ENCODE peak calls at places on chromosomes 7 and 10, in ten cellular contexts. X, E, T, A, M, H, U, K, O and L are unnamed samples.

GRCh38 chr7:127715901-127716300 is 63.9 kb downstream of the SND1 start:
- DNase-seq in X (no peak), E (no peak), T (no peak), A (no peak), M (no peak), H (no peak), U (no peak), K (no peak), O (no peak), L (no peak)

GRCh38 chr7:137591444-137591843 is 247.9 kb upstream of the PTN start:
- DNase-seq in X (no peak), E (peak; percentile 79), T (peak; percentile 61), A (no peak), M (no peak), H (no peak), U (no peak), K (no peak), O (no peak), L (no peak)

GRCh38 chr10:113469796-113470195 is 83.1 kb upstream of the HABP2 start:
- DNase-seq in X (no peak), E (no peak), T (no peak), A (no peak), M (no peak), H (no peak), U (no peak), K (no peak), O (no peak), L (no peak)

GRCh38 chr10:112332509-112333228 is 41.2 kb upstream of the ACSL5 start:
- DNase-seq in X (no peak), E (no peak), T (peak; percentile 59), A (peak; percentile 24), M (no peak), H (no peak), U (no peak), K (peak; percentile 43), O (no peak), L (no peak)

GRCh38 chr7:26105206-26105605 is 46.8 kb upstream of the NFE2L3 start:
- DNase-seq in X (no peak), E (no peak), T (no peak), A (no peak), M (no peak), H (no peak), U (no peak), K (no peak), O (no peak), L (no peak)

GRCh38 chr10:47223236-47223635 is 76.8 kb upstream of the GDF10 start:
- DNase-seq in X (no peak), E (no peak), T (no peak), A (no peak), M (no peak), H (no peak), U (no peak), K (no peak), O (no peak), L (no peak)

GRCh38 chr7:33062023-33062781 is at the start of gene NT5C3A:
- DNase-seq in X (peak; percentile 48), E (peak; percentile 9), T (peak; percentile 58), A (peak; percentile 52), M (no peak), H (no peak), U (peak; percentile 47), K (peak; percentile 52), O (no peak), L (peak; percentile 5)

GRCh38 chr7:21579341-21580072 is 36.7 kb downstream of the DNAH11 start:
- DNase-seq in X (no peak), E (peak; percentile 8), T (peak; percentile 39), A (no peak), M (no peak), H (no peak), U (no peak), K (no peak), O (no peak), L (no peak)

GRCh38 chr7:30965372-30965771 is 1.6 kb downstream of the GHRHR start:
- DNase-seq in X (no peak), E (no peak), T (peak; percentile 22), A (no peak), M (no peak), H (no peak), U (no peak), K (no peak), O (no peak), L (no peak)

GRCh38 chr7:33733865-33734650 is 171.3 kb upstream of the BMPER start:
- DNase-seq in X (no peak), E (no peak), T (no peak), A (no peak), M (no peak), H (no peak), U (no peak), K (no peak), O (no peak), L (no peak)

GRCh38 chr10:74078037-74078436 is 72.6 kb downstream of the AP3M1 start:
- DNase-seq in X (no peak), E (peak; percentile 41), T (peak; percentile 83), A (peak; percentile 66), M (no peak), H (peak; percentile 32), U (no peak), K (peak; percentile 64), O (no peak), L (peak; percentile 12)

GRCh38 chr7:130942211-130942964 is 208.4 kb upstream of the KLF14 start:
- DNase-seq in X (no peak), E (no peak), T (peak; percentile 88), A (no peak), M (no peak), H (no peak), U (no peak), K (no peak), O (no peak), L (no peak)

GRCh38 chr10:34580643-34581042 is 234.5 kb downstream of the PARD3 start:
- DNase-seq in X (no peak), E (peak; percentile 37), T (peak; percentile 76), A (no peak), M (no peak), H (no peak), U (no peak), K (no peak), O (no peak), L (no peak)

GRCh38 chr10:91300011-91300575 is 79.6 kb downstream of the PCGF5 start:
- DNase-seq in X (no peak), E (no peak), T (no peak), A (no peak), M (no peak), H (no peak), U (no peak), K (no peak), O (no peak), L (no peak)

GRCh38 chr7:4552985-4553384 is 129.1 kb upstream of the FOXK1 start:
- DNase-seq in X (no peak), E (no peak), T (no peak), A (no peak), M (no peak), H (no peak), U (no peak), K (no peak), O (no peak), L (no peak)

GRCh38 chr10:46557319-46558140 is 1.1 kb upstream of the GPRIN2 start:
- DNase-seq in X (peak; percentile 52), E (peak; percentile 0), T (no peak), A (peak; percentile 6), M (no peak), H (no peak), U (peak; percentile 19), K (peak; percentile 2), O (peak; percentile 51), L (no peak)

GRCh38 chr10:93752761-93753160 is 5.0 kb upstream of the LGI1 start:
- DNase-seq in X (no peak), E (peak; percentile 76), T (peak; percentile 96), A (no peak), M (no peak), H (no peak), U (no peak), K (no peak), O (no peak), L (no peak)

GRCh38 chr7:89914673-89915072 is 239.6 kb upstream of the STEAP1 start:
- DNase-seq in X (no peak), E (no peak), T (no peak), A (no peak), M (no peak), H (no peak), U (no peak), K (no peak), O (no peak), L (no peak)

GRCh38 chr10:16905304-16905703 is 88.1 kb upstream of the RSU1 start:
- DNase-seq in X (no peak), E (no peak), T (no peak), A (no peak), M (no peak), H (no peak), U (no peak), K (no peak), O (no peak), L (no peak)

GRCh38 chr10:114404171-114405010 is at the start of gene AFAP1L2:
- DNase-seq in X (no peak), E (no peak), T (no peak), A (no peak), M (no peak), H (no peak), U (peak; percentile 26), K (no peak), O (no peak), L (no peak)

GRCh38 chr10:3132036-3133025 is 40.3 kb downstream of the PITRM1 start:
- DNase-seq in X (no peak), E (no peak), T (no peak), A (no peak), M (no peak), H (no peak), U (no peak), K (no peak), O (no peak), L (no peak)

GRCh38 chr7:42661312-42661711 is 250.6 kb downstream of the C7orf25 start:
- DNase-seq in X (no peak), E (peak; percentile 9), T (peak; percentile 92), A (no peak), M (no peak), H (no peak), U (no peak), K (no peak), O (no peak), L (no peak)

GRCh38 chr7:80432166-80432565 is 79.7 kb downstream of the GNAT3 start:
- DNase-seq in X (no peak), E (no peak), T (peak; percentile 25), A (no peak), M (no peak), H (no peak), U (no peak), K (no peak), O (no peak), L (no peak)

GRCh38 chr7:99693427-99694200 is 13.8 kb upstream of the CYP3A5 start:
- DNase-seq in X (peak; percentile 60), E (no peak), T (no peak), A (no peak), M (no peak), H (no peak), U (peak; percentile 35), K (peak; percentile 6), O (peak; percentile 51), L (no peak)

GRCh38 chr7:47877336-47877735 is 70.9 kb downstream of the PKD1L1 start:
- DNase-seq in X (no peak), E (no peak), T (no peak), A (no peak), M (no peak), H (no peak), U (no peak), K (no peak), O (no peak), L (no peak)

GRCh38 chr7:143325215-143325614 is 9.3 kb downstream of the CLCN1 start:
- DNase-seq in X (no peak), E (no peak), T (no peak), A (no peak), M (no peak), H (no peak), U (no peak), K (no peak), O (no peak), L (no peak)

GRCh38 chr7:77727936-77728701 is 31.9 kb downstream of the RSBN1L start:
- DNase-seq in X (no peak), E (peak; percentile 69), T (peak; percentile 63), A (no peak), M (no peak), H (no peak), U (no peak), K (no peak), O (no peak), L (no peak)

GRCh38 chr10:88541116-88541626 is 41.9 kb downstream of the RNLS start:
- DNase-seq in X (no peak), E (no peak), T (no peak), A (no peak), M (no peak), H (no peak), U (no peak), K (no peak), O (no peak), L (no peak)